ENCODE peak calls at places on chromosomes 7 and 10, in seven cellular contexts. Q is heart left ventricle, A is fibroblast of mammary gland, K is hepatocyte, F is esophagus muscularis mucosa, T is GM12865, I is fibroblast of the aortic adventitia. C is an unnamed sample.

GRCh38 chr7:152522551-152522950 is 86.7 kb upstream of the KMT2C start:
- DNase-seq in K (no peak), Q (no peak), T (no peak), F (no peak), A (peak; percentile 21), I (peak; percentile 60), C (no peak)

GRCh38 chr7:44289341-44290249 is 35.8 kb downstream of the CAMK2B start:
- DNase-seq in A (no peak), F (no peak), Q (peak; percentile 23), I (no peak), K (no peak), T (no peak), C (no peak)

GRCh38 chr10:132148261-132149251 is 38.2 kb upstream of the DPYSL4 start:
- DNase-seq in Q (no peak), F (no peak), K (no peak), I (no peak), T (no peak), A (no peak), C (no peak)

GRCh38 chr7:131486346-131486745 is 70.1 kb downstream of the PODXL start:
- DNase-seq in A (no peak), K (no peak), Q (no peak), I (no peak), T (no peak), F (no peak), C (no peak)

GRCh38 chr10:119614686-119615085 is 17.9 kb upstream of the TIAL1 start:
- DNase-seq in T (no peak), F (no peak), A (no peak), K (no peak), I (no peak), Q (no peak), C (no peak)

GRCh38 chr10:13056461-13057077 is 43.4 kb upstream of the OPTN start:
- DNase-seq in Q (no peak), K (peak; percentile 50), T (no peak), A (peak; percentile 25), F (no peak), I (peak; percentile 35), C (no peak)

GRCh38 chr7:118731854-118732253 is 507.4 kb downstream of the ANKRD7 start:
- DNase-seq in Q (no peak), F (no peak), A (no peak), I (no peak), K (no peak), T (peak; percentile 5), C (no peak)

GRCh38 chr10:89524279-89524678 is 11.1 kb downstream of the SLC16A12 start:
- DNase-seq in I (no peak), T (no peak), F (no peak), K (no peak), A (no peak), Q (no peak), C (no peak)

GRCh38 chr7:15323545-15323944 is 238.3 kb downstream of the AGMO start:
- DNase-seq in F (no peak), I (peak; percentile 27), A (peak; percentile 15), T (no peak), K (no peak), Q (no peak), C (no peak)

GRCh38 chr10:98485959-98486358 is 39.2 kb upstream of the HPS1 start:
- DNase-seq in K (no peak), T (no peak), I (peak; percentile 13), A (no peak), Q (no peak), F (no peak), C (no peak)

GRCh38 chr7:84637568-84638338 is 443.2 kb upstream of the SEMA3A start:
- DNase-seq in A (peak; percentile 84), K (peak; percentile 14), Q (no peak), T (no peak), I (peak; percentile 92), F (no peak), C (no peak)

GRCh38 chr10:96017227-96017687 is 26.1 kb upstream of the CCNJ start:
- DNase-seq in F (no peak), T (peak; percentile 72), A (peak; percentile 66), Q (no peak), I (peak; percentile 68), K (peak; percentile 82), C (peak; percentile 9)

GRCh38 chr7:130868150-130868549 is 134.1 kb upstream of the KLF14 start:
- DNase-seq in I (no peak), T (no peak), Q (no peak), F (no peak), A (no peak), K (no peak), C (no peak)

GRCh38 chr7:40077849-40078248 is 56.6 kb downstream of the MPLKIP start:
- DNase-seq in K (no peak), T (no peak), A (peak; percentile 25), Q (no peak), F (no peak), I (no peak), C (no peak)

GRCh38 chr7:4713183-4713784 is 31.2 kb downstream of the FOXK1 start:
- DNase-seq in I (no peak), T (peak; percentile 76), K (no peak), Q (no peak), F (no peak), A (peak; percentile 78), C (peak; percentile 66)

GRCh38 chr7:103772171-103772570 is 217.3 kb downstream of the RELN start:
- DNase-seq in T (no peak), I (no peak), Q (no peak), K (no peak), F (no peak), A (no peak), C (no peak)

GRCh38 chr7:70035955-70036354 is 437.7 kb downstream of the AUTS2 start:
- DNase-seq in T (no peak), I (no peak), K (no peak), A (no peak), F (no peak), Q (no peak), C (no peak)

GRCh38 chr7:23863209-23863798 is 153.3 kb downstream of the STK31 start:
- DNase-seq in A (peak; percentile 52), F (no peak), Q (no peak), I (peak; percentile 71), K (peak; percentile 56), T (peak; percentile 55), C (no peak)

GRCh38 chr7:134696261-134696660 is 49.6 kb downstream of the BPGM start:
- DNase-seq in F (no peak), A (no peak), I (no peak), K (no peak), T (no peak), Q (no peak), C (no peak)

GRCh38 chr7:68697821-68698280 is 900.4 kb upstream of the AUTS2 start:
- DNase-seq in F (no peak), Q (no peak), T (no peak), K (no peak), A (no peak), I (no peak), C (no peak)

GRCh38 chr7:19101911-19102310 is 15.5 kb downstream of the TWIST1 start:
- DNase-seq in I (peak; percentile 49), F (peak; percentile 24), A (no peak), K (no peak), T (no peak), Q (no peak), C (no peak)

GRCh38 chr7:78578701-78579100 is 780.1 kb downstream of the PHTF2 start:
- DNase-seq in F (no peak), I (no peak), A (no peak), K (no peak), T (no peak), Q (no peak), C (no peak)

DNA sequence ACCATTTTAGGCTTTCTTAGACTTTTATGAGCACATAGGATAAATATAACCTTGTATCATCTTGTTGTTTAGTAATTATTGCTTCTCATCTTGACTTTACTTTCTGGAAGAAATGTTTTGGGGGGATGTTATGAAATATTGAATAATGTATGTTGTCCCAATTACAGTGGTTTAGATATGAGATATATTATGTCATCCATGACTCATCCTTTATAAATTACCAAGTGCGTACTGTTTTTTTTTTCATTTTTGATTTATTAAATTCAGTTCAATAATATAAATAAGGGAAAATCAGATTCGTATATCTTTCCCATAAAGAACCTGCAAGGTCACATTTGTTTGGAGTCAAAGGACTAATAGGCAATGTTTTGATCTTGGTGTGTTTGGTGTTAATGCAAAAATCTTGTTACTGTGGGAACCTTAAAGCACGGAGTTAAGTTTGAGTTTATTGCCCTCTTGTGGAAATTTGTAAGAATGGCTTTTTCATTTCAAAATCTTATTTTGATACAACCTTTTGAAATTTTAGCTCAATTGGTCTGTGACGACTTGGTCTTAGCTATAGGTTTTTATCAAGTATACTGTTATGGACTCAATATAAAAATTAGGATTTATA is 108.6 kb downstream of the SRI start:
- DNase-seq in A (peak; percentile 68), Q (no peak), K (peak; percentile 40), T (peak; percentile 63), I (peak; percentile 65), F (no peak), C (no peak)
- TF ChIP-seq CTCF in A (peak; percentile 57), Q (peak; percentile 62), K (peak; percentile 69), T (peak; percentile 41), I (peak; percentile 56), F (peak; percentile 44), C (peak; percentile 39)

DNA sequence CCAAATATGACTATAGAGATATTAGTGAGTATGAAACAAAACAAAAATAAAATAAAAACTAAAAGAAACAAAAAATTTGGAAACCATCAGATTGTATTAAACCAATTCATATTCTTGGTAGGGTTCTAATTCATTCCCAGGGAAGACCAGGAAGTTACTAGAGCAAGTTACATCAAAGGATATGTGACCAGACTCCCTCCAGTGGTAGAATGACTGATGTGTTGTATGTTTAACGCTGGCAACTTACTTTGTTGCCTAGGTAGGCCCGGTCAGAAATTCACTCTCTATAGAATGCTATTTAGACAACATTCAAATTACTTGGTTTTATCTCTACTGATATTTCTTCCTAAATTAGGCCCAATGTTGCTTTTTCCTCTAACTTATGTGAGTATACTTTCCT is 5.2 kb downstream of the PHYHIPL start:
- DNase-seq in A (peak; percentile 78), K (peak; percentile 72), T (peak; percentile 76), I (peak; percentile 72), F (no peak), Q (no peak), C (peak; percentile 5)
- TF ChIP-seq CTCF in A (peak; percentile 67), K (peak; percentile 74), T (peak; percentile 54), I (peak; percentile 42), F (peak; percentile 24), Q (peak; percentile 52), C (peak; percentile 43)

GRCh38 chr10:109618748-109619147 is 304.6 kb downstream of the XPNPEP1 start:
- DNase-seq in A (no peak), T (no peak), F (no peak), Q (no peak), K (no peak), I (no peak), C (no peak)
- TF ChIP-seq CTCF in A (no peak), T (no peak), F (no peak), Q (no peak), K (no peak), I (no peak), C (no peak)

DNA sequence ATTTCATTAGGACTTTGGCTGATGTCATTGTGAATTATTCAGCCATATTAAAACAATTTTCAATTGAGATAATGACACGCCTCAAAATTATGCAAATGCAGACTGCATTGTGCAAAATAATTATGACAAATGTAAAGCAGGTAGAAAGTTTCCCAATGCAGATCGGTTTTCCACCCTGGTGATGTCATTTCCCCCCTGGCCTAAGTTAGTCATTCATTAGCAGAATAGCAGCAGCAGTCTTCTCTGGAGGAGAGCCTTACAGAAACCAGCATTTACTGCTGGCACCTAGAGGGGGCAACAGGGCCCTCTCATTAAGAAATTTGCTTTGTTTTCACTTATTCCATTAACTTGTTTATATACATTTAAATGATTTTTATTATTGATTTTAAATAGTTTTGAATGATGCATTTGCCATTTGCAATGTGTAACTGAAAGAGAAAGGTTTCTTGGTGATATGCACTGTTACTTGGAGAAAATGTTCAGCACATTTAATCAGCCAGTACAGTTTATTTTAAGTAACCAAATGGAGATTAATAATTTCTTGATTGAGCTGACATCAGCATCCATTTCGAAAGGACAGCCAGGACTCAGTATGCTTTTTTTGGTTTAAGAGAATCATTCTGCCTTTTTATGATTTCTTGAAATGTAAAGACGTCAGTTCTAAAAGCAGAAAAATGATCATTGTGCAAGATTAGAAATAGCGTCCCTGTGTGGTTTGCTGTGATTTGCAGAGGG is 3.4 kb downstream of the ARID5B start:
- DNase-seq in I (peak; percentile 75), K (peak; percentile 79), T (peak; percentile 74), Q (no peak), A (peak; percentile 90), F (no peak), C (no peak)
- TF ChIP-seq CTCF in I (peak; percentile 51), K (peak; percentile 44), T (peak; percentile 9), Q (no peak), A (peak; percentile 46), F (no peak), C (peak; percentile 36)